ENCODE peak calls at places on chromosomes 11 and 22, in four cellular contexts. One of them, this sample, is unnamed.

GRCh38 chr22:50118557-50119168 is 28.9 kb downstream of the MOV10L1 start:
- DNase-seq in substantia nigra: no peak
- DNase-seq in activated CD8-positive, alpha-beta T cell treated with anti-CD3 and anti-CD28 coated beads for 36 hours: no peak
- DNase-seq in stimulated activated CD4-positive, alpha-beta T cell treated with anti-CD3 and anti-CD28 coated beads, Interleukin-12 subunit alpha, Interleukin-12 subunit beta, amount 100 ng/mL, for 4 hours: no peak
- DNase-seq in this sample: no peak

GRCh38 chr11:64762277-64762915 is 2.6 kb upstream of the PYGM start:
- DNase-seq in substantia nigra: no peak
- DNase-seq in activated CD8-positive, alpha-beta T cell treated with anti-CD3 and anti-CD28 coated beads for 36 hours: no peak
- DNase-seq in stimulated activated CD4-positive, alpha-beta T cell treated with anti-CD3 and anti-CD28 coated beads, Interleukin-12 subunit alpha, Interleukin-12 subunit beta, amount 100 ng/mL, for 4 hours: no peak
- DNase-seq in this sample: no peak

GRCh38 chr22:29231971-29232959 is 26.6 kb downstream of the EMID1 start:
- DNase-seq in substantia nigra: no peak
- DNase-seq in stimulated activated CD4-positive, alpha-beta T cell treated with anti-CD3 and anti-CD28 coated beads, Interleukin-12 subunit alpha, Interleukin-12 subunit beta, amount 100 ng/mL, for 4 hours: no peak
- DNase-seq in activated CD8-positive, alpha-beta T cell treated with anti-CD3 and anti-CD28 coated beads for 36 hours: no peak
- DNase-seq in this sample: no peak

GRCh38 chr22:17368144-17368726 is 1.0 kb upstream of the CECR2 start:
- DNase-seq in stimulated activated CD4-positive, alpha-beta T cell treated with anti-CD3 and anti-CD28 coated beads, Interleukin-12 subunit alpha, Interleukin-12 subunit beta, amount 100 ng/mL, for 4 hours: peak
- DNase-seq in activated CD8-positive, alpha-beta T cell treated with anti-CD3 and anti-CD28 coated beads for 36 hours: no peak
- DNase-seq in substantia nigra: no peak
- DNase-seq in this sample: no peak

GRCh38 chr11:75543808-75544207 is 18.1 kb upstream of the GDPD5 start:
- DNase-seq in activated CD8-positive, alpha-beta T cell treated with anti-CD3 and anti-CD28 coated beads for 36 hours: no peak
- DNase-seq in stimulated activated CD4-positive, alpha-beta T cell treated with anti-CD3 and anti-CD28 coated beads, Interleukin-12 subunit alpha, Interleukin-12 subunit beta, amount 100 ng/mL, for 4 hours: no peak
- DNase-seq in substantia nigra: no peak
- DNase-seq in this sample: no peak

GRCh38 chr11:66956689-66957290 is 1.4 kb downstream of the PC start:
- DNase-seq in stimulated activated CD4-positive, alpha-beta T cell treated with anti-CD3 and anti-CD28 coated beads, Interleukin-12 subunit alpha, Interleukin-12 subunit beta, amount 100 ng/mL, for 4 hours: no peak
- DNase-seq in activated CD8-positive, alpha-beta T cell treated with anti-CD3 and anti-CD28 coated beads for 36 hours: peak
- DNase-seq in substantia nigra: peak
- DNase-seq in this sample: no peak

GRCh38 chr11:1084561-1085439 is 10.1 kb downstream of the MUC2 start:
- DNase-seq in substantia nigra: no peak
- DNase-seq in stimulated activated CD4-positive, alpha-beta T cell treated with anti-CD3 and anti-CD28 coated beads, Interleukin-12 subunit alpha, Interleukin-12 subunit beta, amount 100 ng/mL, for 4 hours: no peak
- DNase-seq in activated CD8-positive, alpha-beta T cell treated with anti-CD3 and anti-CD28 coated beads for 36 hours: no peak
- DNase-seq in this sample: no peak

GRCh38 chr22:45459235-45459634 is 43.4 kb upstream of the FBLN1 start:
- DNase-seq in substantia nigra: no peak
- DNase-seq in activated CD8-positive, alpha-beta T cell treated with anti-CD3 and anti-CD28 coated beads for 36 hours: no peak
- DNase-seq in stimulated activated CD4-positive, alpha-beta T cell treated with anti-CD3 and anti-CD28 coated beads, Interleukin-12 subunit alpha, Interleukin-12 subunit beta, amount 100 ng/mL, for 4 hours: no peak
- DNase-seq in this sample: no peak

GRCh38 chr22:29117799-29118477 is 45.1 kb downstream of the KREMEN1 start:
- DNase-seq in activated CD8-positive, alpha-beta T cell treated with anti-CD3 and anti-CD28 coated beads for 36 hours: no peak
- DNase-seq in substantia nigra: no peak
- DNase-seq in stimulated activated CD4-positive, alpha-beta T cell treated with anti-CD3 and anti-CD28 coated beads, Interleukin-12 subunit alpha, Interleukin-12 subunit beta, amount 100 ng/mL, for 4 hours: no peak
- DNase-seq in this sample: no peak

GRCh38 chr22:49503321-49503720 is 324.4 kb downstream of the BRD1 start:
- DNase-seq in substantia nigra: no peak
- DNase-seq in stimulated activated CD4-positive, alpha-beta T cell treated with anti-CD3 and anti-CD28 coated beads, Interleukin-12 subunit alpha, Interleukin-12 subunit beta, amount 100 ng/mL, for 4 hours: no peak
- DNase-seq in activated CD8-positive, alpha-beta T cell treated with anti-CD3 and anti-CD28 coated beads for 36 hours: no peak
- DNase-seq in this sample: no peak

GRCh38 chr11:14358729-14359439 is at the start of gene RRAS2:
- DNase-seq in stimulated activated CD4-positive, alpha-beta T cell treated with anti-CD3 and anti-CD28 coated beads, Interleukin-12 subunit alpha, Interleukin-12 subunit beta, amount 100 ng/mL, for 4 hours: peak
- DNase-seq in activated CD8-positive, alpha-beta T cell treated with anti-CD3 and anti-CD28 coated beads for 36 hours: peak
- DNase-seq in substantia nigra: peak
- DNase-seq in this sample: no peak

GRCh38 chr11:120337133-120337895 is 1.1 kb downstream of the ARHGEF12 start:
- DNase-seq in activated CD8-positive, alpha-beta T cell treated with anti-CD3 and anti-CD28 coated beads for 36 hours: peak
- DNase-seq in stimulated activated CD4-positive, alpha-beta T cell treated with anti-CD3 and anti-CD28 coated beads, Interleukin-12 subunit alpha, Interleukin-12 subunit beta, amount 100 ng/mL, for 4 hours: peak
- DNase-seq in substantia nigra: no peak
- DNase-seq in this sample: no peak

GRCh38 chr11:26698224-26698623 is 23.6 kb downstream of the SLC5A12 start:
- DNase-seq in activated CD8-positive, alpha-beta T cell treated with anti-CD3 and anti-CD28 coated beads for 36 hours: no peak
- DNase-seq in stimulated activated CD4-positive, alpha-beta T cell treated with anti-CD3 and anti-CD28 coated beads, Interleukin-12 subunit alpha, Interleukin-12 subunit beta, amount 100 ng/mL, for 4 hours: no peak
- DNase-seq in substantia nigra: no peak
- DNase-seq in this sample: no peak

GRCh38 chr11:18347471-18348125 is 25.2 kb downstream of the GTF2H1 start:
- DNase-seq in stimulated activated CD4-positive, alpha-beta T cell treated with anti-CD3 and anti-CD28 coated beads, Interleukin-12 subunit alpha, Interleukin-12 subunit beta, amount 100 ng/mL, for 4 hours: no peak
- DNase-seq in activated CD8-positive, alpha-beta T cell treated with anti-CD3 and anti-CD28 coated beads for 36 hours: no peak
- DNase-seq in substantia nigra: no peak
- DNase-seq in this sample: no peak

GRCh38 chr11:116775975-116776374 is 3.2 kb upstream of the BUD13 start:
- DNase-seq in substantia nigra: no peak
- DNase-seq in activated CD8-positive, alpha-beta T cell treated with anti-CD3 and anti-CD28 coated beads for 36 hours: no peak
- DNase-seq in stimulated activated CD4-positive, alpha-beta T cell treated with anti-CD3 and anti-CD28 coated beads, Interleukin-12 subunit alpha, Interleukin-12 subunit beta, amount 100 ng/mL, for 4 hours: no peak
- DNase-seq in this sample: no peak

GRCh38 chr11:45801723-45802315 is 3.1 kb upstream of the SLC35C1 start:
- DNase-seq in activated CD8-positive, alpha-beta T cell treated with anti-CD3 and anti-CD28 coated beads for 36 hours: no peak
- DNase-seq in stimulated activated CD4-positive, alpha-beta T cell treated with anti-CD3 and anti-CD28 coated beads, Interleukin-12 subunit alpha, Interleukin-12 subunit beta, amount 100 ng/mL, for 4 hours: no peak
- DNase-seq in substantia nigra: no peak
- DNase-seq in this sample: no peak

GRCh38 chr11:83115551-83115950 is 41.4 kb upstream of the PCF11 start:
- DNase-seq in substantia nigra: no peak
- DNase-seq in activated CD8-positive, alpha-beta T cell treated with anti-CD3 and anti-CD28 coated beads for 36 hours: no peak
- DNase-seq in stimulated activated CD4-positive, alpha-beta T cell treated with anti-CD3 and anti-CD28 coated beads, Interleukin-12 subunit alpha, Interleukin-12 subunit beta, amount 100 ng/mL, for 4 hours: no peak
- DNase-seq in this sample: no peak

GRCh38 chr11:79466411-79466810 is 25.6 kb upstream of the TENM4 start:
- DNase-seq in substantia nigra: no peak
- DNase-seq in stimulated activated CD4-positive, alpha-beta T cell treated with anti-CD3 and anti-CD28 coated beads, Interleukin-12 subunit alpha, Interleukin-12 subunit beta, amount 100 ng/mL, for 4 hours: no peak
- DNase-seq in activated CD8-positive, alpha-beta T cell treated with anti-CD3 and anti-CD28 coated beads for 36 hours: no peak
- DNase-seq in this sample: no peak

GRCh38 chr22:42078469-42079318 is 806 bp upstream of the SMDT1 start:
- DNase-seq in substantia nigra: no peak
- DNase-seq in stimulated activated CD4-positive, alpha-beta T cell treated with anti-CD3 and anti-CD28 coated beads, Interleukin-12 subunit alpha, Interleukin-12 subunit beta, amount 100 ng/mL, for 4 hours: no peak
- DNase-seq in activated CD8-positive, alpha-beta T cell treated with anti-CD3 and anti-CD28 coated beads for 36 hours: no peak
- DNase-seq in this sample: peak

GRCh38 chr11:26839911-26840705 is 118.2 kb upstream of the SLC5A12 start:
- DNase-seq in activated CD8-positive, alpha-beta T cell treated with anti-CD3 and anti-CD28 coated beads for 36 hours: no peak
- DNase-seq in substantia nigra: no peak
- DNase-seq in stimulated activated CD4-positive, alpha-beta T cell treated with anti-CD3 and anti-CD28 coated beads, Interleukin-12 subunit alpha, Interleukin-12 subunit beta, amount 100 ng/mL, for 4 hours: no peak
- DNase-seq in this sample: no peak